ENCODE peak calls at places on chromosomes 6 and 20, in six cellular contexts. One of them, this sample, is unnamed.

GRCh38 chr20:52959125-52959524 is 13.0 kb upstream of the TSHZ2 start:
- DNase-seq in astrocyte: no peak
- DNase-seq in CD8-positive, alpha-beta T cell: no peak
- DNase-seq in cardiac fibroblast: no peak
- DNase-seq in brain microvascular endothelial cell: no peak
- DNase-seq in K562: peak
- DNase-seq in this sample: no peak

GRCh38 chr6:70312165-70312564 is 9.3 kb upstream of the COL9A1 start:
- DNase-seq in K562: no peak
- DNase-seq in brain microvascular endothelial cell: peak
- DNase-seq in cardiac fibroblast: peak
- DNase-seq in CD8-positive, alpha-beta T cell: no peak
- DNase-seq in astrocyte: peak
- DNase-seq in this sample: no peak

GRCh38 chr6:121187833-121188200 is 146.5 kb downstream of the TBC1D32 start:
- DNase-seq in astrocyte: no peak
- DNase-seq in CD8-positive, alpha-beta T cell: no peak
- DNase-seq in cardiac fibroblast: no peak
- DNase-seq in K562: no peak
- DNase-seq in brain microvascular endothelial cell: no peak
- DNase-seq in this sample: no peak

GRCh38 chr20:42941629-42942028 is 248.1 kb downstream of the PTPRT start:
- DNase-seq in CD8-positive, alpha-beta T cell: no peak
- DNase-seq in brain microvascular endothelial cell: no peak
- DNase-seq in K562: no peak
- DNase-seq in astrocyte: no peak
- DNase-seq in cardiac fibroblast: no peak
- DNase-seq in this sample: no peak

GRCh38 chr6:147136057-147136456 is 68.2 kb upstream of the STXBP5 start:
- DNase-seq in K562: no peak
- DNase-seq in brain microvascular endothelial cell: no peak
- DNase-seq in cardiac fibroblast: no peak
- DNase-seq in astrocyte: no peak
- DNase-seq in CD8-positive, alpha-beta T cell: no peak
- DNase-seq in this sample: no peak

GRCh38 chr20:19646963-19647362 is 111.1 kb upstream of the RIN2 start:
- DNase-seq in CD8-positive, alpha-beta T cell: no peak
- DNase-seq in K562: no peak
- DNase-seq in astrocyte: no peak
- DNase-seq in brain microvascular endothelial cell: no peak
- DNase-seq in cardiac fibroblast: no peak
- DNase-seq in this sample: no peak

GRCh38 chr6:165931675-165932074 is 236.0 kb downstream of the TBXT start:
- DNase-seq in astrocyte: no peak
- DNase-seq in CD8-positive, alpha-beta T cell: no peak
- DNase-seq in brain microvascular endothelial cell: no peak
- DNase-seq in K562: no peak
- DNase-seq in cardiac fibroblast: no peak
- DNase-seq in this sample: no peak

GRCh38 chr20:59988141-59988540 is 29.9 kb downstream of the CDH26 start:
- DNase-seq in brain microvascular endothelial cell: peak
- DNase-seq in cardiac fibroblast: peak
- DNase-seq in astrocyte: no peak
- DNase-seq in K562: no peak
- DNase-seq in CD8-positive, alpha-beta T cell: no peak
- DNase-seq in this sample: no peak

GRCh38 chr20:16922834-16923233 is 174.7 kb downstream of the OTOR start:
- DNase-seq in K562: no peak
- DNase-seq in CD8-positive, alpha-beta T cell: no peak
- DNase-seq in astrocyte: peak
- DNase-seq in brain microvascular endothelial cell: peak
- DNase-seq in cardiac fibroblast: peak
- DNase-seq in this sample: no peak

GRCh38 chr20:39879296-39879695 is 809.7 kb downstream of the MAFB start:
- DNase-seq in CD8-positive, alpha-beta T cell: no peak
- DNase-seq in K562: no peak
- DNase-seq in cardiac fibroblast: no peak
- DNase-seq in brain microvascular endothelial cell: no peak
- DNase-seq in astrocyte: peak
- DNase-seq in this sample: no peak

GRCh38 chr20:51631011-51631950 is 88.8 kb upstream of the NFATC2 start:
- DNase-seq in CD8-positive, alpha-beta T cell: no peak
- DNase-seq in K562: peak
- DNase-seq in brain microvascular endothelial cell: peak
- DNase-seq in cardiac fibroblast: peak
- DNase-seq in astrocyte: peak
- DNase-seq in this sample: no peak

GRCh38 chr20:15708984-15709598 is 864.2 kb downstream of the KIF16B start:
- DNase-seq in cardiac fibroblast: peak
- DNase-seq in astrocyte: no peak
- DNase-seq in brain microvascular endothelial cell: no peak
- DNase-seq in K562: peak
- DNase-seq in CD8-positive, alpha-beta T cell: no peak
- DNase-seq in this sample: no peak

GRCh38 chr6:142566628-142567396 is 265.0 kb downstream of the ADGRG6 start:
- DNase-seq in cardiac fibroblast: peak
- DNase-seq in astrocyte: peak
- DNase-seq in K562: peak
- DNase-seq in CD8-positive, alpha-beta T cell: peak
- DNase-seq in brain microvascular endothelial cell: peak
- DNase-seq in this sample: peak

GRCh38 chr6:90297866-90298381 is 1.3 kb upstream of the BACH2 start:
- DNase-seq in CD8-positive, alpha-beta T cell: no peak
- DNase-seq in cardiac fibroblast: no peak
- DNase-seq in K562: no peak
- DNase-seq in astrocyte: no peak
- DNase-seq in brain microvascular endothelial cell: no peak
- DNase-seq in this sample: no peak

GRCh38 chr20:43550456-43550855 is 8.4 kb upstream of the SGK2 start:
- DNase-seq in K562: no peak
- DNase-seq in brain microvascular endothelial cell: no peak
- DNase-seq in cardiac fibroblast: no peak
- DNase-seq in CD8-positive, alpha-beta T cell: no peak
- DNase-seq in astrocyte: no peak
- DNase-seq in this sample: no peak

GRCh38 chr6:169035381-169036280 is 218.0 kb downstream of the THBS2 start:
- DNase-seq in brain microvascular endothelial cell: peak
- DNase-seq in astrocyte: peak
- DNase-seq in CD8-positive, alpha-beta T cell: no peak
- DNase-seq in K562: no peak
- DNase-seq in cardiac fibroblast: peak
- DNase-seq in this sample: no peak

GRCh38 chr20:54474866-54475265 is 527 bp upstream of the DOK5 start:
- DNase-seq in astrocyte: no peak
- DNase-seq in K562: no peak
- DNase-seq in cardiac fibroblast: no peak
- DNase-seq in brain microvascular endothelial cell: no peak
- DNase-seq in CD8-positive, alpha-beta T cell: no peak
- DNase-seq in this sample: no peak

GRCh38 chr6:3355358-3356055 is 96.8 kb downstream of the PSMG4 start:
- DNase-seq in cardiac fibroblast: peak
- DNase-seq in astrocyte: no peak
- DNase-seq in brain microvascular endothelial cell: no peak
- DNase-seq in CD8-positive, alpha-beta T cell: peak
- DNase-seq in K562: peak
- DNase-seq in this sample: no peak

GRCh38 chr20:24743641-24744040 is 205.4 kb upstream of the CST7 start:
- DNase-seq in astrocyte: no peak
- DNase-seq in CD8-positive, alpha-beta T cell: no peak
- DNase-seq in cardiac fibroblast: no peak
- DNase-seq in brain microvascular endothelial cell: no peak
- DNase-seq in K562: no peak
- DNase-seq in this sample: no peak

GRCh38 chr6:168226832-168227434 is 92.6 kb downstream of the DACT2 start:
- DNase-seq in astrocyte: no peak
- DNase-seq in cardiac fibroblast: no peak
- DNase-seq in brain microvascular endothelial cell: no peak
- DNase-seq in CD8-positive, alpha-beta T cell: no peak
- DNase-seq in K562: no peak
- DNase-seq in this sample: no peak

GRCh38 chr20:48620486-48621255 is 207.1 kb downstream of the PREX1 start:
- DNase-seq in K562: peak
- DNase-seq in brain microvascular endothelial cell: peak
- DNase-seq in CD8-positive, alpha-beta T cell: peak
- DNase-seq in cardiac fibroblast: peak
- DNase-seq in astrocyte: peak
- DNase-seq in this sample: peak

DNA sequence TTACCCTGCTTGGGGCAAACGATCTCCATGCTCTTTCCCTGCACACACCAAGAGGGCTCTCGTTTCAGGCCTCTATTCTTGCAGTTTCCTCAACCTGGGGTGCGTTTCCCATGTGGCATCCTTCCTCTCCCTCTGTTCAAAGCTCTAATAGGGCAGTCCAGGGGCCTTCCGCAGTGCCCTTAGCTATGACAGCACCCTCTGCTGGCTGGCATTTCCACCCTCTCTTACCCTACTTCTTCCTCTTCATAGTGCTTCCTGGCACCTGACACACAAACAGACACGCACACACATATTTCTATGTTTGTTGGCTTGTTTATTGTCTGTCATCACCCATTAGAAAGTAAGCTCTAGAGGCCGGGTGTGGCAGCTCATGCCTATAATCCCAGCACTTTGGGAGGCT is 294.0 kb downstream of the CLIC5 start:
- DNase-seq in CD8-positive, alpha-beta T cell: no peak
- DNase-seq in K562: no peak
- DNase-seq in brain microvascular endothelial cell: no peak
- DNase-seq in astrocyte: no peak
- DNase-seq in cardiac fibroblast: no peak
- DNase-seq in this sample: no peak
- TF ChIP-seq CTCF in CD8-positive, alpha-beta T cell: no peak
- TF ChIP-seq CTCF in K562: peak
- TF ChIP-seq CTCF in brain microvascular endothelial cell: peak
- TF ChIP-seq CTCF in astrocyte: no peak
- TF ChIP-seq CTCF in cardiac fibroblast: no peak
- TF ChIP-seq CTCF in this sample: no peak

GRCh38 chr20:31682352-31682751 is 40.3 kb downstream of the BCL2L1 start:
- DNase-seq in astrocyte: no peak
- DNase-seq in cardiac fibroblast: no peak
- DNase-seq in CD8-positive, alpha-beta T cell: no peak
- DNase-seq in brain microvascular endothelial cell: no peak
- DNase-seq in K562: no peak
- DNase-seq in this sample: no peak

GRCh38 chr20:31681128-31681727 is 41.4 kb downstream of the BCL2L1 start:
- DNase-seq in CD8-positive, alpha-beta T cell: no peak
- DNase-seq in brain microvascular endothelial cell: no peak
- DNase-seq in K562: no peak
- DNase-seq in astrocyte: no peak
- DNase-seq in cardiac fibroblast: no peak
- DNase-seq in this sample: no peak

GRCh38 chr20:31684153-31685003 is 38.3 kb downstream of the BCL2L1 start:
- DNase-seq in brain microvascular endothelial cell: no peak
- DNase-seq in CD8-positive, alpha-beta T cell: no peak
- DNase-seq in K562: no peak
- DNase-seq in cardiac fibroblast: no peak
- DNase-seq in astrocyte: no peak
- DNase-seq in this sample: no peak

GRCh38 chr20:31681769-31682168 is 40.9 kb downstream of the BCL2L1 start:
- DNase-seq in K562: no peak
- DNase-seq in astrocyte: no peak
- DNase-seq in CD8-positive, alpha-beta T cell: no peak
- DNase-seq in brain microvascular endothelial cell: no peak
- DNase-seq in cardiac fibroblast: no peak
- DNase-seq in this sample: no peak

GRCh38 chr20:31682927-31683326 is 39.7 kb downstream of the BCL2L1 start:
- DNase-seq in CD8-positive, alpha-beta T cell: no peak
- DNase-seq in brain microvascular endothelial cell: no peak
- DNase-seq in astrocyte: no peak
- DNase-seq in K562: no peak
- DNase-seq in cardiac fibroblast: no peak
- DNase-seq in this sample: no peak
- TF ChIP-seq CTCF in CD8-positive, alpha-beta T cell: no peak
- TF ChIP-seq CTCF in brain microvascular endothelial cell: no peak
- TF ChIP-seq CTCF in astrocyte: no peak
- TF ChIP-seq CTCF in K562: no peak
- TF ChIP-seq CTCF in cardiac fibroblast: no peak
- TF ChIP-seq CTCF in this sample: no peak

DNA sequence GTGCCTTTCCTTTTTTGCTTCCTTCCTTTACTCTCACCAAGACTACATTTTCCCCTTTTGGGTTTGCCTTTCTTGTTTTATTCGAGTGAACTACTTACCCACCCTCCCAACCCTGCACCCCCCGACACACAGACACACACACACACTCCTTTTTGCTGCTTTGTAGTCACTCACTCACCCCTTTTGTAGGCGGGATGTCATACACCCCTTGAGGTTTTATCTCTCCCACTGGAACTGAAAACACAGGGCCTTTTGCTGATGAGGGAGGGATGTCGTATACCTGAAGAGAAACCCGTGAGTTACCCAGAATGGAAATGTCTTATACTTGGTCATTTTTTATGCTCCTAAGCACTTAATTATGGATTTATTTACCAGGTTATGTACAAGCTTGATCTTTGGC is 40.3 kb downstream of the NEDD9 start:
- DNase-seq in cardiac fibroblast: no peak
- DNase-seq in astrocyte: no peak
- DNase-seq in K562: no peak
- DNase-seq in brain microvascular endothelial cell: no peak
- DNase-seq in CD8-positive, alpha-beta T cell: no peak
- DNase-seq in this sample: no peak
- TF ChIP-seq CTCF in cardiac fibroblast: no peak
- TF ChIP-seq CTCF in astrocyte: no peak
- TF ChIP-seq CTCF in K562: no peak
- TF ChIP-seq CTCF in brain microvascular endothelial cell: no peak
- TF ChIP-seq CTCF in CD8-positive, alpha-beta T cell: no peak
- TF ChIP-seq CTCF in this sample: no peak

GRCh38 chr6:106089981-106090380 is 3.8 kb downstream of the PRDM1 start:
- DNase-seq in brain microvascular endothelial cell: no peak
- DNase-seq in astrocyte: no peak
- DNase-seq in cardiac fibroblast: peak
- DNase-seq in K562: no peak
- DNase-seq in CD8-positive, alpha-beta T cell: no peak
- DNase-seq in this sample: no peak
- TF ChIP-seq CTCF in brain microvascular endothelial cell: peak
- TF ChIP-seq CTCF in astrocyte: peak
- TF ChIP-seq CTCF in cardiac fibroblast: no peak
- TF ChIP-seq CTCF in K562: peak
- TF ChIP-seq CTCF in CD8-positive, alpha-beta T cell: no peak
- TF ChIP-seq CTCF in this sample: no peak

GRCh38 chr6:161273356-161273751 is 507 bp downstream of the AGPAT4 start:
- DNase-seq in CD8-positive, alpha-beta T cell: peak
- DNase-seq in cardiac fibroblast: peak
- DNase-seq in brain microvascular endothelial cell: peak
- DNase-seq in K562: peak
- DNase-seq in astrocyte: peak
- DNase-seq in this sample: no peak
- TF ChIP-seq CTCF in CD8-positive, alpha-beta T cell: no peak
- TF ChIP-seq CTCF in cardiac fibroblast: no peak
- TF ChIP-seq CTCF in brain microvascular endothelial cell: no peak
- TF ChIP-seq CTCF in K562: no peak
- TF ChIP-seq CTCF in astrocyte: no peak
- TF ChIP-seq CTCF in this sample: no peak

GRCh38 chr6:82353848-82354247 is 9.8 kb upstream of the TPBG start:
- DNase-seq in CD8-positive, alpha-beta T cell: no peak
- DNase-seq in brain microvascular endothelial cell: no peak
- DNase-seq in K562: no peak
- DNase-seq in astrocyte: no peak
- DNase-seq in cardiac fibroblast: peak
- DNase-seq in this sample: no peak

GRCh38 chr6:82348130-82348529 is 15.5 kb upstream of the TPBG start:
- DNase-seq in cardiac fibroblast: peak
- DNase-seq in astrocyte: no peak
- DNase-seq in CD8-positive, alpha-beta T cell: no peak
- DNase-seq in brain microvascular endothelial cell: no peak
- DNase-seq in K562: peak
- DNase-seq in this sample: no peak
- TF ChIP-seq CTCF in cardiac fibroblast: no peak
- TF ChIP-seq CTCF in astrocyte: no peak
- TF ChIP-seq CTCF in CD8-positive, alpha-beta T cell: no peak
- TF ChIP-seq CTCF in brain microvascular endothelial cell: peak
- TF ChIP-seq CTCF in K562: peak
- TF ChIP-seq CTCF in this sample: no peak